ENCODE peak calls at places on chromosomes 16 and 17, in seven cellular contexts. One of them, this sample, is unnamed.
A peak's percentile ranks its signal among the peaks of the same experiment; 100 is the strongest.

GRCh38 chr17:75367312-75367711 is 38.2 kb downstream of the GRB2 start:
- DNase-seq in GDM1: no peak
- DNase-seq in T follicular helper cell: no peak
- DNase-seq in testis: no peak
- DNase-seq in stimulated activated CD4-positive, alpha-beta T cell treated with anti-CD3 and anti-CD28 coated beads, Interleukin-1b, Interleukin-23, amount 100 ng/mL, for 24 hours: no peak
- DNase-seq in activated T-cell treated with anti-CD3 and anti-CD28 coated beads for 1 hour: no peak
- DNase-seq in ovary: no peak
- DNase-seq in this sample: no peak

GRCh38 chr17:8941520-8941919 is 24.0 kb downstream of the PIK3R5 start:
- DNase-seq in stimulated activated CD4-positive, alpha-beta T cell treated with anti-CD3 and anti-CD28 coated beads, Interleukin-1b, Interleukin-23, amount 100 ng/mL, for 24 hours: no peak
- DNase-seq in GDM1: no peak
- DNase-seq in T follicular helper cell: no peak
- DNase-seq in activated T-cell treated with anti-CD3 and anti-CD28 coated beads for 1 hour: peak; percentile 43
- DNase-seq in testis: no peak
- DNase-seq in ovary: no peak
- DNase-seq in this sample: no peak

GRCh38 chr17:57902117-57902799 is 52.4 kb upstream of the MRPS23 start:
- DNase-seq in activated T-cell treated with anti-CD3 and anti-CD28 coated beads for 1 hour: no peak
- DNase-seq in stimulated activated CD4-positive, alpha-beta T cell treated with anti-CD3 and anti-CD28 coated beads, Interleukin-1b, Interleukin-23, amount 100 ng/mL, for 24 hours: no peak
- DNase-seq in T follicular helper cell: no peak
- DNase-seq in ovary: no peak
- DNase-seq in testis: no peak
- DNase-seq in GDM1: peak; percentile 15
- DNase-seq in this sample: no peak

GRCh38 chr16:49341706-49342105 is 31.9 kb upstream of the C16orf78 start:
- DNase-seq in activated T-cell treated with anti-CD3 and anti-CD28 coated beads for 1 hour: no peak
- DNase-seq in GDM1: no peak
- DNase-seq in testis: no peak
- DNase-seq in T follicular helper cell: no peak
- DNase-seq in stimulated activated CD4-positive, alpha-beta T cell treated with anti-CD3 and anti-CD28 coated beads, Interleukin-1b, Interleukin-23, amount 100 ng/mL, for 24 hours: no peak
- DNase-seq in ovary: no peak
- DNase-seq in this sample: no peak

GRCh38 chr17:83154311-83155127 is 75.1 kb downstream of the METRNL start:
- DNase-seq in ovary: no peak
- DNase-seq in T follicular helper cell: no peak
- DNase-seq in GDM1: no peak
- DNase-seq in stimulated activated CD4-positive, alpha-beta T cell treated with anti-CD3 and anti-CD28 coated beads, Interleukin-1b, Interleukin-23, amount 100 ng/mL, for 24 hours: no peak
- DNase-seq in activated T-cell treated with anti-CD3 and anti-CD28 coated beads for 1 hour: no peak
- DNase-seq in testis: peak; percentile 9
- DNase-seq in this sample: no peak

GRCh38 chr17:80997471-80998387 is 6.1 kb downstream of the CHMP6 start:
- DNase-seq in activated T-cell treated with anti-CD3 and anti-CD28 coated beads for 1 hour: no peak
- DNase-seq in GDM1: peak; percentile 86
- DNase-seq in T follicular helper cell: no peak
- DNase-seq in testis: no peak
- DNase-seq in stimulated activated CD4-positive, alpha-beta T cell treated with anti-CD3 and anti-CD28 coated beads, Interleukin-1b, Interleukin-23, amount 100 ng/mL, for 24 hours: no peak
- DNase-seq in ovary: no peak
- DNase-seq in this sample: no peak

GRCh38 chr16:68356249-68356918 is 45.6 kb downstream of the PRMT7 start:
- DNase-seq in activated T-cell treated with anti-CD3 and anti-CD28 coated beads for 1 hour: peak; percentile 36
- DNase-seq in GDM1: peak; percentile 78
- DNase-seq in T follicular helper cell: peak; percentile 41
- DNase-seq in stimulated activated CD4-positive, alpha-beta T cell treated with anti-CD3 and anti-CD28 coated beads, Interleukin-1b, Interleukin-23, amount 100 ng/mL, for 24 hours: no peak
- DNase-seq in testis: no peak
- DNase-seq in ovary: no peak
- DNase-seq in this sample: no peak

GRCh38 chr16:69924777-69925191 is 26.4 kb upstream of the CLEC18A start:
- DNase-seq in activated T-cell treated with anti-CD3 and anti-CD28 coated beads for 1 hour: no peak
- DNase-seq in stimulated activated CD4-positive, alpha-beta T cell treated with anti-CD3 and anti-CD28 coated beads, Interleukin-1b, Interleukin-23, amount 100 ng/mL, for 24 hours: no peak
- DNase-seq in T follicular helper cell: no peak
- DNase-seq in ovary: peak; percentile 80
- DNase-seq in testis: peak; percentile 53
- DNase-seq in GDM1: no peak
- DNase-seq in this sample: no peak

GRCh38 chr16:56337131-56337857 is 88.1 kb downstream of the AMFR start:
- DNase-seq in T follicular helper cell: no peak
- DNase-seq in GDM1: no peak
- DNase-seq in ovary: no peak
- DNase-seq in activated T-cell treated with anti-CD3 and anti-CD28 coated beads for 1 hour: no peak
- DNase-seq in testis: no peak
- DNase-seq in stimulated activated CD4-positive, alpha-beta T cell treated with anti-CD3 and anti-CD28 coated beads, Interleukin-1b, Interleukin-23, amount 100 ng/mL, for 24 hours: no peak
- DNase-seq in this sample: no peak

GRCh38 chr16:66858740-66859396 is 14.7 kb downstream of the CA7 start:
- DNase-seq in T follicular helper cell: no peak
- DNase-seq in GDM1: no peak
- DNase-seq in activated T-cell treated with anti-CD3 and anti-CD28 coated beads for 1 hour: no peak
- DNase-seq in testis: no peak
- DNase-seq in ovary: no peak
- DNase-seq in stimulated activated CD4-positive, alpha-beta T cell treated with anti-CD3 and anti-CD28 coated beads, Interleukin-1b, Interleukin-23, amount 100 ng/mL, for 24 hours: no peak
- DNase-seq in this sample: no peak

GRCh38 chr16:50384500-50385122 is 15.8 kb upstream of the BRD7 start:
- DNase-seq in stimulated activated CD4-positive, alpha-beta T cell treated with anti-CD3 and anti-CD28 coated beads, Interleukin-1b, Interleukin-23, amount 100 ng/mL, for 24 hours: no peak
- DNase-seq in activated T-cell treated with anti-CD3 and anti-CD28 coated beads for 1 hour: no peak
- DNase-seq in T follicular helper cell: no peak
- DNase-seq in ovary: no peak
- DNase-seq in GDM1: no peak
- DNase-seq in testis: no peak
- DNase-seq in this sample: no peak

GRCh38 chr17:82295472-82295814 is 21.9 kb upstream of the CSNK1D start:
- DNase-seq in stimulated activated CD4-positive, alpha-beta T cell treated with anti-CD3 and anti-CD28 coated beads, Interleukin-1b, Interleukin-23, amount 100 ng/mL, for 24 hours: no peak
- DNase-seq in T follicular helper cell: no peak
- DNase-seq in activated T-cell treated with anti-CD3 and anti-CD28 coated beads for 1 hour: no peak
- DNase-seq in GDM1: no peak
- DNase-seq in testis: no peak
- DNase-seq in ovary: no peak
- DNase-seq in this sample: no peak

GRCh38 chr16:48129926-48130325 is 25.9 kb downstream of the ABCC12 start:
- DNase-seq in T follicular helper cell: no peak
- DNase-seq in ovary: no peak
- DNase-seq in GDM1: no peak
- DNase-seq in testis: no peak
- DNase-seq in stimulated activated CD4-positive, alpha-beta T cell treated with anti-CD3 and anti-CD28 coated beads, Interleukin-1b, Interleukin-23, amount 100 ng/mL, for 24 hours: no peak
- DNase-seq in activated T-cell treated with anti-CD3 and anti-CD28 coated beads for 1 hour: no peak
- DNase-seq in this sample: no peak

GRCh38 chr17:4728124-4728523 is 3.1 kb upstream of the MED11 start:
- DNase-seq in ovary: no peak
- DNase-seq in stimulated activated CD4-positive, alpha-beta T cell treated with anti-CD3 and anti-CD28 coated beads, Interleukin-1b, Interleukin-23, amount 100 ng/mL, for 24 hours: no peak
- DNase-seq in testis: no peak
- DNase-seq in GDM1: no peak
- DNase-seq in T follicular helper cell: no peak
- DNase-seq in activated T-cell treated with anti-CD3 and anti-CD28 coated beads for 1 hour: no peak
- DNase-seq in this sample: no peak

GRCh38 chr17:50956750-50957523 is 90.8 kb upstream of the TOB1 start:
- DNase-seq in GDM1: peak; percentile 56
- DNase-seq in testis: peak; percentile 69
- DNase-seq in T follicular helper cell: peak; percentile 57
- DNase-seq in ovary: peak; percentile 70
- DNase-seq in activated T-cell treated with anti-CD3 and anti-CD28 coated beads for 1 hour: peak; percentile 59
- DNase-seq in stimulated activated CD4-positive, alpha-beta T cell treated with anti-CD3 and anti-CD28 coated beads, Interleukin-1b, Interleukin-23, amount 100 ng/mL, for 24 hours: peak; percentile 37
- DNase-seq in this sample: peak; percentile 67

GRCh38 chr17:72118588-72119279 is 2.1 kb upstream of the SOX9 start:
- DNase-seq in GDM1: no peak
- DNase-seq in T follicular helper cell: no peak
- DNase-seq in ovary: no peak
- DNase-seq in testis: peak; percentile 91
- DNase-seq in activated T-cell treated with anti-CD3 and anti-CD28 coated beads for 1 hour: no peak
- DNase-seq in stimulated activated CD4-positive, alpha-beta T cell treated with anti-CD3 and anti-CD28 coated beads, Interleukin-1b, Interleukin-23, amount 100 ng/mL, for 24 hours: no peak
- DNase-seq in this sample: peak; percentile 74

GRCh38 chr17:78735832-78736525 is 46.1 kb downstream of the CYTH1 start:
- DNase-seq in T follicular helper cell: no peak
- DNase-seq in activated T-cell treated with anti-CD3 and anti-CD28 coated beads for 1 hour: no peak
- DNase-seq in GDM1: no peak
- DNase-seq in stimulated activated CD4-positive, alpha-beta T cell treated with anti-CD3 and anti-CD28 coated beads, Interleukin-1b, Interleukin-23, amount 100 ng/mL, for 24 hours: no peak
- DNase-seq in ovary: no peak
- DNase-seq in testis: no peak
- DNase-seq in this sample: no peak

GRCh38 chr16:38941-39892 is 14.2 kb downstream of the POLR3K start:
- DNase-seq in stimulated activated CD4-positive, alpha-beta T cell treated with anti-CD3 and anti-CD28 coated beads, Interleukin-1b, Interleukin-23, amount 100 ng/mL, for 24 hours: no peak
- DNase-seq in activated T-cell treated with anti-CD3 and anti-CD28 coated beads for 1 hour: peak; percentile 26
- DNase-seq in testis: no peak
- DNase-seq in GDM1: no peak
- DNase-seq in T follicular helper cell: no peak
- DNase-seq in ovary: no peak
- DNase-seq in this sample: no peak

GRCh38 chr17:50932584-50932901 is 66.4 kb upstream of the TOB1 start:
- DNase-seq in testis: no peak
- DNase-seq in stimulated activated CD4-positive, alpha-beta T cell treated with anti-CD3 and anti-CD28 coated beads, Interleukin-1b, Interleukin-23, amount 100 ng/mL, for 24 hours: no peak
- DNase-seq in T follicular helper cell: no peak
- DNase-seq in ovary: no peak
- DNase-seq in GDM1: no peak
- DNase-seq in activated T-cell treated with anti-CD3 and anti-CD28 coated beads for 1 hour: no peak
- DNase-seq in this sample: no peak

GRCh38 chr16:85568519-85568918 is 44.6 kb upstream of the GSE1 start:
- DNase-seq in activated T-cell treated with anti-CD3 and anti-CD28 coated beads for 1 hour: no peak
- DNase-seq in ovary: no peak
- DNase-seq in testis: peak; percentile 65
- DNase-seq in stimulated activated CD4-positive, alpha-beta T cell treated with anti-CD3 and anti-CD28 coated beads, Interleukin-1b, Interleukin-23, amount 100 ng/mL, for 24 hours: no peak
- DNase-seq in GDM1: no peak
- DNase-seq in T follicular helper cell: no peak
- DNase-seq in this sample: no peak

GRCh38 chr16:4414187-4414909 is 2.0 kb downstream of the CORO7 start:
- DNase-seq in activated T-cell treated with anti-CD3 and anti-CD28 coated beads for 1 hour: peak; percentile 63
- DNase-seq in GDM1: no peak
- DNase-seq in ovary: no peak
- DNase-seq in testis: no peak
- DNase-seq in stimulated activated CD4-positive, alpha-beta T cell treated with anti-CD3 and anti-CD28 coated beads, Interleukin-1b, Interleukin-23, amount 100 ng/mL, for 24 hours: peak; percentile 51
- DNase-seq in T follicular helper cell: peak; percentile 81
- DNase-seq in this sample: no peak

GRCh38 chr16:51237207-51237606 is 86.1 kb upstream of the SALL1 start:
- DNase-seq in GDM1: no peak
- DNase-seq in T follicular helper cell: no peak
- DNase-seq in ovary: no peak
- DNase-seq in stimulated activated CD4-positive, alpha-beta T cell treated with anti-CD3 and anti-CD28 coated beads, Interleukin-1b, Interleukin-23, amount 100 ng/mL, for 24 hours: no peak
- DNase-seq in activated T-cell treated with anti-CD3 and anti-CD28 coated beads for 1 hour: no peak
- DNase-seq in testis: no peak
- DNase-seq in this sample: no peak

GRCh38 chr17:28675980-28676379 is 14.0 kb downstream of the SUPT6H start:
- DNase-seq in testis: no peak
- DNase-seq in activated T-cell treated with anti-CD3 and anti-CD28 coated beads for 1 hour: no peak
- DNase-seq in stimulated activated CD4-positive, alpha-beta T cell treated with anti-CD3 and anti-CD28 coated beads, Interleukin-1b, Interleukin-23, amount 100 ng/mL, for 24 hours: no peak
- DNase-seq in GDM1: no peak
- DNase-seq in T follicular helper cell: no peak
- DNase-seq in ovary: no peak
- DNase-seq in this sample: peak; percentile 18

GRCh38 chr16:71407731-71408130 is 34.1 kb downstream of the TLE7 start:
- DNase-seq in T follicular helper cell: no peak
- DNase-seq in GDM1: no peak
- DNase-seq in activated T-cell treated with anti-CD3 and anti-CD28 coated beads for 1 hour: no peak
- DNase-seq in stimulated activated CD4-positive, alpha-beta T cell treated with anti-CD3 and anti-CD28 coated beads, Interleukin-1b, Interleukin-23, amount 100 ng/mL, for 24 hours: no peak
- DNase-seq in ovary: no peak
- DNase-seq in testis: no peak
- DNase-seq in this sample: no peak